ENCODE peak calls at places on chromosomes 6 and 20, in four cellular contexts. G is activated B cell treated with CpG ODN at 0.5 μM for 24 hours, Q is astrocyte of the spinal cord, W is A549. U is an unnamed sample.

GRCh38 chr6:156775717-156776116 is 1.5 kb upstream of the ARID1B start:
- DNase-seq in G (no peak), Q (no peak), W (no peak), U (no peak)

GRCh38 chr6:52540286-52540902 is 36.5 kb downstream of the TRAM2 start:
- DNase-seq in G (no peak), Q (no peak), W (no peak), U (no peak)

GRCh38 chr6:108105584-108105983 is 31.0 kb upstream of the OSTM1 start:
- DNase-seq in G (no peak), Q (no peak), W (no peak), U (no peak)

GRCh38 chr6:166027761-166028160 is 139.9 kb downstream of the TBXT start:
- DNase-seq in G (no peak), Q (peak), W (no peak), U (no peak)

GRCh38 chr6:169240591-169241390 is 12.9 kb downstream of the THBS2 start:
- DNase-seq in G (no peak), Q (peak), W (no peak), U (no peak)

GRCh38 chr20:30167540-30167939 is 1089.9 kb upstream of the DEFB115 start:
- DNase-seq in G (no peak), Q (no peak), W (no peak), U (no peak)

GRCh38 chr20:48189177-48189576 is 403.9 kb upstream of the SULF2 start:
- DNase-seq in G (no peak), Q (peak), W (peak), U (peak)

GRCh38 chr6:117404548-117404947 is 21.2 kb downstream of the ROS1 start:
- DNase-seq in G (no peak), Q (peak), W (no peak), U (no peak)

GRCh38 chr6:107666084-107666981 is 157.8 kb downstream of the SCML4 start:
- DNase-seq in G (no peak), Q (peak), W (no peak), U (no peak)

GRCh38 chr6:4320860-4321259 is 185.5 kb upstream of the ECI2 start:
- DNase-seq in G (no peak), Q (peak), W (peak), U (peak)

GRCh38 chr6:48835421-48835958 is 627.6 kb downstream of the MMUT start:
- DNase-seq in G (no peak), Q (no peak), W (no peak), U (no peak)

GRCh38 chr6:137808836-137809315 is 58.2 kb upstream of the TNFAIP3 start:
- DNase-seq in G (no peak), Q (no peak), W (no peak), U (no peak)

GRCh38 chr6:143553337-143553736 is 41.8 kb upstream of the FUCA2 start:
- DNase-seq in G (no peak), Q (no peak), W (no peak), U (no peak)

GRCh38 chr6:27836783-27837635 is 75.2 kb downstream of the OR2B2 start:
- DNase-seq in G (peak), Q (peak), W (peak), U (no peak)

GRCh38 chr6:53728570-53729194 is 63.1 kb upstream of the KLHL31 start:
- DNase-seq in G (peak), Q (peak), W (peak), U (no peak)

GRCh38 chr6:133241088-133241900 is at the start of gene EYA4:
- DNase-seq in G (no peak), Q (peak), W (peak), U (no peak)

GRCh38 chr20:58546756-58547526 is 31.7 kb upstream of the APCDD1L start:
- DNase-seq in G (no peak), Q (no peak), W (no peak), U (no peak)

GRCh38 chr6:48990746-48991145 is 472.3 kb downstream of the MMUT start:
- DNase-seq in G (no peak), Q (no peak), W (no peak), U (no peak)

GRCh38 chr20:57211949-57212889 is 54.2 kb downstream of the BMP7 start:
- DNase-seq in G (no peak), Q (peak), W (peak), U (peak)

GRCh38 chr6:132491303-132491702 is 21.6 kb downstream of the STX7 start:
- DNase-seq in G (no peak), Q (peak), W (no peak), U (no peak)

GRCh38 chr6:134757911-134758361 is 192.0 kb downstream of the ALDH8A1 start:
- DNase-seq in G (no peak), Q (no peak), W (no peak), U (no peak)

GRCh38 chr6:68711386-68712000 is 76.4 kb downstream of the ADGRB3 start:
- DNase-seq in G (no peak), Q (no peak), W (no peak), U (no peak)

GRCh38 chr6:9397981-9398559 is 962.7 kb upstream of the SLC35B3 start:
- DNase-seq in G (no peak), Q (no peak), W (peak), U (no peak)

GRCh38 chr6:33726696-33727095 is 15.2 kb upstream of the UQCC2 start:
- DNase-seq in G (no peak), Q (no peak), W (no peak), U (no peak)

GRCh38 chr6:219641-220198 is 72.6 kb upstream of the DUSP22 start:
- DNase-seq in G (peak), Q (peak), W (no peak), U (no peak)

GRCh38 chr6:163668061-163668426 is 253.5 kb downstream of the QKI start:
- DNase-seq in G (peak), Q (no peak), W (no peak), U (no peak)

GRCh38 chr6:6494677-6495076 is 93.8 kb upstream of the LY86 start:
- DNase-seq in G (peak), Q (no peak), W (peak), U (no peak)
- TF ChIP-seq CTCF in G (no peak), Q (no peak), W (no peak), U (no peak)

GRCh38 chr20:25672659-25673058 is 24.0 kb downstream of the ZNF337 start:
- DNase-seq in G (no peak), Q (no peak), W (no peak), U (no peak)

GRCh38 chr20:25675161-25675560 is 21.5 kb downstream of the ZNF337 start:
- DNase-seq in G (no peak), Q (no peak), W (no peak), U (no peak)

GRCh38 chr20:25668446-25668845 is 28.2 kb downstream of the ZNF337 start:
- DNase-seq in G (no peak), Q (no peak), W (no peak), U (no peak)

DNA sequence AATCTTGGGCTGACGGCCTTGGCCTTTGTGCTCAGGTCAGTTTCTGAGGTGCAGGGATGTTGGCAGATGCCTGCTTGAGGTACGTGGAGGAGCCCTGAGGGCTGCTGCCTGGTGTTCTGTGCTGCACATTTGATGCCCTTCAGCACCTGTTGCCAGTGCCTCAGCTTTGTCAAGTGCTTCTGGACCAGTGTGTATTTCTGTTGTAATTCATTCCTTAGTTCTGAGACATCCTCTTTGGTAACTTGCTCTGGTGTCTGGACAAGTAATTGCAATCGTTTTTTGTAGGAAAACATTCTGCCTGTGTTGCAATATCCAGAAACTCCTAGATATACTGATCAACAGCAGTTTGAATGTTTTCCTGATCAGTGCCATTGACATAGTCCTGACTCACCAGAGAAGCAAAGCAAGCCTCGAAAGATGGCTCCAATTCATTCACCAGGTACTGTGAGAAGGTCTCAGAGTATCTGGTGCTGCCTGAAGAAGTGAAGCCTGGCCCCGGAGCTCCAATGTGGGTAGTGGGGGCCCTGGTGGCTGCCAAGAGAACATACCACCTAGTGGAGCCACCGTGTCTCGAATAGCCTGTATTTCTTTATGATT is 26.7 kb downstream of the ZNF337 start:
- DNase-seq in G (no peak), Q (peak), W (peak), U (peak)
- TF ChIP-seq CTCF in G (no peak), Q (peak), W (no peak), U (peak)

GRCh38 chr20:50285376-50286173 is 94.9 kb downstream of the CEBPB start:
- DNase-seq in G (peak), Q (peak), W (no peak), U (no peak)
- TF ChIP-seq CTCF in G (no peak), Q (no peak), W (no peak), U (peak)

GRCh38 chr20:41466836-41467619 is 100.4 kb upstream of the EMILIN3 start:
- DNase-seq in G (no peak), Q (no peak), W (no peak), U (no peak)
- TF ChIP-seq CTCF in G (no peak), Q (no peak), W (peak), U (no peak)

GRCh38 chr6:26246553-26246952 is 118.4 kb upstream of the BTN3A2 start:
- DNase-seq in G (no peak), Q (no peak), W (no peak), U (no peak)

GRCh38 chr6:26251354-26252081 is 113.5 kb upstream of the BTN3A2 start:
- DNase-seq in G (peak), Q (peak), W (no peak), U (peak)

GRCh38 chr6:26250806-26251075 is 114.3 kb upstream of the BTN3A2 start:
- DNase-seq in G (no peak), Q (no peak), W (no peak), U (no peak)

GRCh38 chr6:26249709-26249958 is 115.4 kb upstream of the BTN3A2 start:
- DNase-seq in G (no peak), Q (peak), W (no peak), U (no peak)

DNA sequence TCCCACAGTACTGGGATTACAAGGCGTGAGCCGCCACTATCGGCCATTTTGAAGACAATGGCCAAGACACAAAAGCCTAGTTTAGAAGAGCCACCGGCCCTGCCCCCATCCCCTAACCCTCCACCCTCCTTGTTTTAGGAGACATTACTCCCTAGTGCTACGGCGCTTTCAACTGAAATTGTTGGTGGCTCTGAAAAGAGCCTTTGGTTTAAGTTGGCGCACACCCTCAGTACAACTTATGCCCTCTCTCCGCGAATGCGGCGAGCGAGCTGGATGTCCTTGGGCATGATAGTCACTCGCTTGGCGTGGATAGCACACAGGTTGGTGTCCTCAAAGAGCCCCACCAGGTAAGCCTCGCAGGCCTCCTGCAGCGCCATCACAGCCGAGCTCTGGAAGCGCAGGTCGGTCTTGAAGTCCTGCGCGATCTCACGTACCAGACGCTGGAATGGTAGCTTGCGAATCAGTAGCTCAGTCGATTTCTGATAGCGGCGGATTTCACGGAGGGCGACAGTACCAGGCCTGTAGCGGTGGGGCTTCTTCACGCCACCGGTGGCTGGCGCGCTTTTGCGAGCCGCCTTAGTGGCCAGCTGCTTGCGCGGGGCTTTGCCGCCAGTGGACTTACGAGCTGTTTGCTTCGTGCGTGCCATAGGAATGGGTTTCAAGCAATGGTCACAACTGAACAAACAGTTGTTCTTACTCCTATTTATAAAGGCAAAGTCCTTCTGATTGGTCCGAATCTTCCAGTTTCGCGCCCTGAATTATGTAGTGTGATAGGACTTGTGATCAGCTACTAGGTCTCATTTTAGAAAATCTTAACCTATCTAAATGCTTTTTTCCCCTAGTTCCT is 114.8 kb upstream of the BTN3A2 start:
- DNase-seq in G (peak), Q (peak), W (peak), U (no peak)
- TF ChIP-seq CTCF in G (no peak), Q (peak), W (no peak), U (peak)

GRCh38 chr6:125950293-125950692 is 6.3 kb upstream of the HINT3 start:
- DNase-seq in G (no peak), Q (no peak), W (peak), U (no peak)

GRCh38 chr6:125952764-125953501 is 3.6 kb upstream of the HINT3 start:
- DNase-seq in G (no peak), Q (no peak), W (peak), U (no peak)

GRCh38 chr6:125954735-125955410 is 1.7 kb upstream of the HINT3 start:
- DNase-seq in G (no peak), Q (no peak), W (no peak), U (no peak)

GRCh38 chr6:125951323-125951722 is 5.2 kb upstream of the HINT3 start:
- DNase-seq in G (no peak), Q (no peak), W (no peak), U (no peak)

GRCh38 chr6:125953502-125953875 is 3.1 kb upstream of the HINT3 start:
- DNase-seq in G (no peak), Q (no peak), W (no peak), U (no peak)
- TF ChIP-seq CTCF in G (no peak), Q (peak), W (no peak), U (peak)

U was measured in AG09319.